ENCODE peak calls at places on chromosome 20, in five cellular contexts. I is A549, B is stomach, U is ovary, W is GM12892. K is an unnamed sample.

GRCh38 chr20:3777381-3777725 is 3.9 kb downstream of the SPEF1 start:
- DNase-seq in B (no peak), W (no peak), U (no peak), I (no peak), K (no peak)

GRCh38 chr20:44218441-44218840 is 7.9 kb upstream of the OSER1 start:
- DNase-seq in B (no peak), W (no peak), I (no peak), U (no peak), K (no peak)

GRCh38 chr20:19973920-19974620 is 43.1 kb upstream of the NAA20 start:
- DNase-seq in I (no peak), W (no peak), B (peak), U (peak), K (peak)

GRCh38 chr20:60031107-60031506 is 72.9 kb downstream of the CDH26 start:
- DNase-seq in I (no peak), U (no peak), W (no peak), B (no peak), K (no peak)

GRCh38 chr20:34362502-34363061 is 491 bp upstream of the ITCH start:
- DNase-seq in U (peak), B (no peak), W (no peak), I (no peak), K (no peak)

GRCh38 chr20:13694420-13695150 is 55.9 kb upstream of the TASP1 start:
- DNase-seq in W (no peak), I (no peak), U (no peak), B (no peak), K (no peak)

GRCh38 chr20:23117738-23118137 is 31.6 kb upstream of the CD93 start:
- DNase-seq in B (no peak), I (no peak), U (no peak), W (no peak), K (no peak)

GRCh38 chr20:6956574-6956973 is 189.1 kb downstream of the BMP2 start:
- DNase-seq in U (no peak), W (no peak), B (no peak), I (no peak), K (no peak)

DNA sequence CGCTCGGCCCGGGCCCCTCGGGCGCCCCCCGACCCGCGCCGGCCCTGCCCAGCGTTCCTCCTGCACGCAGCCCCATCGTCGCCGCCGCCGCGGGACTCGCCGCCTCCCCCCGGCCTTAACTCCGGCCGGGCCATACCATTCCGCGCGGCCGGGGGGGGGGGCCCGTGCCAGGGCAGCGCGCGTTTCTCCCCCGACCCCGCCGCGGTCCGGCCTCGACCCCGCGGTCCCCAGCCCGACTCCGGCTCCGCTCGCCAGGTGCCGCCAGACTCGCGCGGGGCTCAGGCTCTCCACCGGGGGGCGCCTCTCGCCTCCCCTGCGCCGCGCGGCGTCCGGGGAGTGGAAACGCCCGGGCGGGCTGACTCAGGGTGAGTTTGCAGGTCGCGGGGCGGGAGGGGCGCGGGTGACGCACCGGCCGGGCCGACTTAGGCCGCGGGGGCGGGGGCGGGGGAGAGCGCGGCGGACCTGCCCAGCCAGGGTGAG is at the start of gene SRXN1:
- DNase-seq in B (peak), W (peak), U (peak), I (peak), K (peak)
- TF ChIP-seq POLR2A in B (no peak), W (peak), U (peak), I (peak), K (peak)

GRCh38 chr20:36093025-36093803 is 61.3 kb upstream of the EPB41L1 start:
- DNase-seq in I (peak), W (no peak), U (peak), B (peak), K (no peak)
- TF ChIP-seq POLR2A in I (peak), W (no peak), U (no peak), B (no peak), K (no peak)

DNA sequence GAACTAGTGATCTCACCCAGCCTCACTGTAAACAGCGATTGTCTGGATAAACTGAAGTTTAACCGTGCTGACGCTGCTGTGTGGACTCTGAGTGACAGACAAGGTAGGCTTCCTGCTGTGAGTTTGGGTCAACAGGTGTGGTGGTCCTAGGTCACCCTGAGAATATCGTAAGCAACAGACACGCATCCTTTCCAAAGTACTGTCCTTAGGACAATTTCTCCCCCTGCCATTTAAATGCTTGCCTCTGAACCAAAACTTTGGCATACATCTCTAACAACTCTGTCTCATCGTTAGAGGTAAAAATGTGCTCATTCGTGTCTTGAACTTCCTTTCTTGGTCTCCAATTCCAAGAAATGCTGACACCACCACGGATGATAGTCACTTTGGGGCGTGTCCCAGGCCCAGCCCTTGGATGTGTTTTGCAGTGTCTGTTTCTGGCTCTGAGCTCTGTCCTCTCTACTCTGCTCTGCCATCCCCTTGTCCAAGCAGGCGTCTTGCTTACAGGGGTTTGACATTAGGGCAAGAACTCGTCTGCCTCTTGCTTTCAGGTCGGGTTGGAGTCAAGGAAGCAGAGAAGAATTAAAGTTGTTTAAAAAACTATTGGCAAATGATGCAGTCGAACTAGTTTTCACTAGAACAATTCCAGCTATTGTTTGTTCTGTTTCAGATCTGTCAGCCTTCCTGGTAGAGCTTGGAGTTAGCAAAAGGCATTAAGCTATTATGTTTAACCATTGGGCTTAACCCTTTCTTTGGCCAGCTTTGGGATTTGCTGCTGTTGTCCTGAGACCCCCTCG is 95.6 kb downstream of the EYA2 start:
- DNase-seq in B (no peak), I (no peak), W (no peak), U (no peak), K (no peak)
- TF ChIP-seq POLR2A in B (no peak), I (no peak), W (no peak), U (no peak), K (no peak)

DNA sequence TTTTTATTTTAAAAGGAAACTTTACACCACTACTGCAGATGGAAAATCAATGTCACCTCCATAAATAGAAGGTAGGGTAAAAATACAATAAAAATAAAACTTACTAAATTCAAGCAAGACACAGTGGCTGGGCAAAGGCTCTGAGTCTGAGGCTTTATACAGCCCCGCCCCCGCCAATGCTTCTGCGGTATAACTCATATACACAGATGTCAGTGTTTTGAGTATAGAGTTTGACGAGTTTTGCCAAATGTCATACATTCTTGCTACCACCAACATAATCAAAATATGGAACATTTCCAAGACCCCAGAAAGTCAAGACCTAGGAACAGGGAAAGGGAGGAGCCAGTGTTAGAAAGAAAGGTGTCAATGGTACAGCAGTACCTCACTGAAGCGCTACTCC is 12.8 kb downstream of the NFATC2 start:
- DNase-seq in B (peak), I (no peak), W (no peak), U (no peak), K (no peak)
- TF ChIP-seq POLR2A in B (no peak), I (no peak), W (no peak), U (no peak), K (no peak)

GRCh38 chr20:58017970-58018530 is 210.4 kb downstream of the ANKRD60 start:
- DNase-seq in U (no peak), B (no peak), W (no peak), I (no peak), K (no peak)

GRCh38 chr20:58019027-58019849 is 209.2 kb downstream of the ANKRD60 start:
- DNase-seq in U (no peak), I (peak), W (no peak), B (no peak), K (no peak)

GRCh38 chr20:58018590-58018989 is 209.9 kb downstream of the ANKRD60 start:
- DNase-seq in W (no peak), U (no peak), B (no peak), I (no peak), K (no peak)

GRCh38 chr20:58016779-58017178 is 211.7 kb downstream of the ANKRD60 start:
- DNase-seq in U (no peak), I (no peak), W (no peak), B (no peak), K (no peak)

DNA sequence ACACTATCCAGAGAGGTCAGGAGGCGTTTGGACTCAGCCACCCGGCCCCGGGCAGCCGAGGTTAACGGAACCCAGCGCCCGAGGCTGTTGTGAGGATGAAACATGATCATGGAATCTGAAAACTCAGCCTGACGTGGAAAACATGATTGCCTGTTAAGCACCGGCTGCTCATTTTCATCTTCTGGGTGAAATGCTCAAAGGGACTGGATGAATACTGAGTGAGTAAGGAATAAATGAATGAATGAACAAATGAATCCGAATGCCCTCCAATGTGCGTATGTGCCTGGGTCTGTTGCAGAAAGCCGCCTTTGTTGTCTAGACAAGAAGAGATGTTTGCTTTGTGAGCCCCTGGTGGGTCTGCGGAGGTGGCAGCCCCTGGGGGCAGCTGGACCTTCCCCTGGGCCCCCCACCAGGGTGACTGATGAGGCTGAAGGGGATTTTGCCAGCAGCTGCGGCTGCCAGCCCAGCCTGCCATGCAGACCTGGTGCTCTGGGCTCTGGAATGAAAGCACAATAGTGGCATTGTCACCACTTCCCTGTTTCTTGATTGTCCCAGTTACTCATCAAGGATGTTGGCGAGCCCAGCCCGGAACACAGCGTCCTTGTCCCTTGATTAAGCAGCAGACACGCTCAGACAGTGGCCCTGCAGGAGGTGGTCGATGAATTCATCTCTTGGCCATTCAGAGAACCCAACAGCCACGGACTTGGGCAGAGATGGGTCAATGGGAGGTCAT is 211.1 kb downstream of the ANKRD60 start:
- DNase-seq in B (peak), W (no peak), I (peak), U (no peak), K (no peak)
- TF ChIP-seq POLR2A in B (no peak), W (no peak), I (no peak), U (no peak), K (no peak)

DNA sequence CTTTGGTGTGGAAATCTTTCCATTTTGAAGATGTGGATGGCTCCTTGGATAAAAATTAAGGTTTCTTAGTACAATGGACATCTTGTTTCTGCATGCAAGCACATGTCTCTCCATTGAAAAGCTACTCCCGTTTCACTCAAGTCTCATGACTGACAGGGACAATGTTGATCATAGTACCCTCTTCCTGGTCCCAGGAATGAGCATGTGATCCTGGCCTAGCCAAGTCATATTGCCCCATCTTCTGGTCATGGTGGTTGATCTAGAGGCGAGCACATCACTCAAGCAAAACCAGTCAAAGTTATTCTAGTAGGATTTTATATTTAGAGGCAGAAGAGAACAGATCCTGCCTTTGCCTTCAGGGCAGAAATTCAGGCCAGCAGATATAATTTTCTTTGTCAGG is 12.2 kb upstream of the CBLN4 start:
- DNase-seq in B (no peak), I (no peak), U (no peak), W (no peak), K (no peak)
- TF ChIP-seq POLR2A in B (no peak), I (no peak), U (no peak), W (no peak), K (no peak)

GRCh38 chr20:8118735-8119134 is 13.3 kb upstream of the PLCB1 start:
- DNase-seq in U (no peak), I (no peak), B (no peak), W (no peak), K (no peak)

GRCh38 chr20:8117636-8118413 is 14.2 kb upstream of the PLCB1 start:
- DNase-seq in W (no peak), B (no peak), U (no peak), I (no peak), K (no peak)

GRCh38 chr20:8121666-8122065 is 10.4 kb upstream of the PLCB1 start:
- DNase-seq in B (no peak), U (no peak), I (no peak), W (no peak), K (no peak)

GRCh38 chr20:8116067-8116811 is 15.8 kb upstream of the PLCB1 start:
- DNase-seq in I (no peak), B (no peak), W (no peak), U (no peak), K (no peak)
- TF ChIP-seq POLR2A in I (no peak), B (no peak), W (no peak), U (no peak), K (no peak)

GRCh38 chr20:10745790-10746189 is 72.0 kb upstream of the JAG1 start:
- DNase-seq in W (no peak), B (no peak), I (no peak), U (no peak), K (no peak)

GRCh38 chr20:10752206-10752605 is 78.4 kb upstream of the JAG1 start:
- DNase-seq in W (no peak), B (no peak), I (no peak), U (no peak), K (no peak)

GRCh38 chr20:10741060-10741459 is 67.3 kb upstream of the JAG1 start:
- DNase-seq in B (no peak), I (no peak), U (no peak), W (no peak), K (no peak)

DNA sequence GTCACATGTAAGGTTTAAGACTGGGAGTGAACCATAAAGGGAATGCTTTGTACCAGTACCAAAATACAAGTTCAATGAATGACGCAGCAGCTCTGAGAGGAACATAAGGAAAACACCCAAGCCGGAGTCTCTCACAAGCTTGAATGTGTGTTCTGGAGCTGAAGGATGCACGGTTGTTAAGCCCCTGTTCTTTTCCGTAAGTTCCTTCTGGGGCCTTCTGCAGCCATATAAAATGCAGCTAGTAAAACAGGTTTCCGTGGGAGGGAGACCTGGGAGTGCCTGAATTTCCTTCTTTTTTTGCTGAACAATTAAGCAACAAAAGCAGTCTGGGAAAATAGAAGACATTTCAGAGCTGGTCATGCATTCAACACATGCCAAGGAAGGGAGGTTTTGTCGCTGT is 73.2 kb upstream of the JAG1 start:
- DNase-seq in W (no peak), I (no peak), U (no peak), B (no peak), K (no peak)
- TF ChIP-seq POLR2A in W (no peak), I (no peak), U (no peak), B (no peak), K (no peak)

DNA sequence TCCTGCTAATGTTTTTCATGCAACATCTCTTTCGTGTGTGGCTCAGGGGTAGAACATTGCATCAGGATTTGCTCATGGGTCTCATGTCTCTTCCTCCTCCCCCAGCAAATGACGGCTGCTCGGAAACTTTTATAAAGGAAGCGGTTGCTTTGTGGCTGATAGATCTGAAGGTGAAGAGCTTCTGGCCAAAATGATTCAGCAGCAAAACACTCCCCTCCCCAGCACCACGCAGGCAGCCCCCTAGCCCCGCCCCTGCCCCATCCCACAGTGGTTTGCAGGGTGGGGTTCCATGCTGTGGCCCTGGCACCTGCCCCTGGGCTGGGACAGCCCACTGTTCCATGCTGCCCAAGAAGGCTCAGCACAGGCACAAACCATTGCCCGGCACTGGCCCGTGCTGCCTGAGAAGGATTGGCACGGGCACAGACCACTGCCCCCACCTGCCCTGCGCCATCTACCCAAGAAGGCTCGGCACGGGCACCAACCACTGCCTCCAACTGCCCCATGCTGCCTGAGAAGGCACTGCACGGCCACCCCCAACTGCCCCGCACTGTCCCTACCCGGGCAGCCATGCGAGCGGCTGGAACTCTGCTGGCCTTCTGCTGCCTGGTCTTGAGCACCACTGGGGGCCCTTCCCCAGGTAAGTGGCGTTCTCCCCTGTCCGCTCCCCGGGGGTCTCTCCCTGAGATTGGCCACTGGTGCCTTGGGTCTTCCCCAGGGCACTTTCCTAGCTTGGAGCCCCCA is at the start of gene CST7:
- DNase-seq in B (peak), I (no peak), U (no peak), W (no peak), K (peak)
- TF ChIP-seq POLR2A in B (no peak), I (no peak), U (no peak), W (no peak), K (no peak)

GRCh38 chr20:51767867-51768758 is at the start of gene ATP9A:
- DNase-seq in W (no peak), U (peak), B (peak), I (no peak), K (no peak)
- TF ChIP-seq POLR2A in W (no peak), U (no peak), B (no peak), I (no peak), K (peak)